ENCODE peak calls at places on chromosomes 2 and 18, in four cellular contexts. L, K, Q and M are unnamed samples.
A peak's percentile ranks its signal among the peaks of the same experiment; 100 is the strongest.

GRCh38 chr2:150410809-150411208 is 76.7 kb downstream of the RND3 start:
- DNase-seq in L (no peak), K (no peak), Q (no peak), M (peak; percentile 9)

GRCh38 chr2:149055751-149056150 is 17.3 kb downstream of the LYPD6B start:
- DNase-seq in L (no peak), K (no peak), Q (no peak), M (no peak)

GRCh38 chr2:209956276-209956675 is 46.2 kb upstream of the RPE start:
- DNase-seq in L (no peak), K (no peak), Q (no peak), M (no peak)

GRCh38 chr2:75602724-75603342 is 42.1 kb upstream of the EVA1A start:
- DNase-seq in L (no peak), K (no peak), Q (no peak), M (peak; percentile 83)

GRCh38 chr18:31877900-31878299 is 65.0 kb downstream of the TRAPPC8 start:
- DNase-seq in L (no peak), K (no peak), Q (no peak), M (no peak)

GRCh38 chr18:24695168-24695567 is 234.7 kb downstream of the HRH4 start:
- DNase-seq in L (no peak), K (peak; percentile 81), Q (no peak), M (no peak)

GRCh38 chr2:156464106-156464505 is 27.9 kb downstream of the GPD2 start:
- DNase-seq in L (no peak), K (no peak), Q (no peak), M (no peak)

GRCh38 chr2:179814050-179814449 is 47.4 kb downstream of the ZNF385B start:
- DNase-seq in L (no peak), K (no peak), Q (no peak), M (no peak)

GRCh38 chr2:176002684-176003225 is 688 bp upstream of the LNPK start:
- DNase-seq in L (no peak), K (peak; percentile 54), Q (peak; percentile 18), M (peak; percentile 17)

GRCh38 chr2:175008801-175009495 is 3.8 kb upstream of the CHN1 start:
- DNase-seq in L (no peak), K (no peak), Q (no peak), M (no peak)

GRCh38 chr18:25896178-25896780 is 194.1 kb downstream of the SS18 start:
- DNase-seq in L (no peak), K (peak; percentile 68), Q (peak; percentile 47), M (peak; percentile 27)

GRCh38 chr18:9697121-9697520 is 11.0 kb upstream of the RAB31 start:
- DNase-seq in L (peak; percentile 16), K (no peak), Q (no peak), M (no peak)

GRCh38 chr2:118994172-118994700 is 52.2 kb downstream of the MARCO start:
- DNase-seq in L (peak; percentile 21), K (no peak), Q (no peak), M (no peak)

GRCh38 chr2:159879061-159879604 is 81.1 kb upstream of the CD302 start:
- DNase-seq in L (no peak), K (no peak), Q (peak; percentile 45), M (peak; percentile 45)

GRCh38 chr2:88875749-88876148 is 184.3 kb downstream of the RPIA start:
- DNase-seq in L (no peak), K (no peak), Q (no peak), M (no peak)

GRCh38 chr2:9473985-9474360 is 378 bp upstream of the IAH1 start:
- DNase-seq in L (peak; percentile 47), K (no peak), Q (peak; percentile 62), M (no peak)

GRCh38 chr2:101725515-101726192 is 28.1 kb downstream of the MAP4K4 start:
- DNase-seq in L (no peak), K (no peak), Q (no peak), M (no peak)

GRCh38 chr2:227252831-227253230 is 72.2 kb upstream of the MFF start:
- DNase-seq in L (no peak), K (no peak), Q (no peak), M (no peak)

GRCh38 chr2:37982147-37982582 is 57.1 kb downstream of the RMDN2 start:
- DNase-seq in L (peak; percentile 81), K (peak; percentile 76), Q (peak; percentile 27), M (peak; percentile 32)

GRCh38 chr18:30908381-30908780 is 134.2 kb downstream of the DSC3 start:
- DNase-seq in L (no peak), K (no peak), Q (no peak), M (no peak)

GRCh38 chr2:170651603-170652002 is 63.5 kb upstream of the SP5 start:
- DNase-seq in L (no peak), K (no peak), Q (no peak), M (no peak)

GRCh38 chr2:165633431-165633830 is 160.6 kb downstream of the GALNT3 start:
- DNase-seq in L (no peak), K (no peak), Q (no peak), M (no peak)

GRCh38 chr2:7418343-7418742 is 501.1 kb downstream of the RNF144A start:
- DNase-seq in L (no peak), K (no peak), Q (no peak), M (no peak)

GRCh38 chr2:9288233-9288632 is 81.6 kb downstream of the ASAP2 start:
- DNase-seq in L (no peak), K (no peak), Q (no peak), M (peak; percentile 77)

GRCh38 chr2:189163889-189164288 is 15.7 kb downstream of the COL5A2 start:
- DNase-seq in L (no peak), K (no peak), Q (no peak), M (no peak)

GRCh38 chr2:238855891-238856580 is 8.2 kb downstream of the TWIST2 start:
- DNase-seq in L (no peak), K (no peak), Q (no peak), M (no peak)

GRCh38 chr2:201698588-201699226 is at the start of gene MPP4:
- DNase-seq in L (no peak), K (no peak), Q (no peak), M (peak; percentile 8)

GRCh38 chr18:12497296-12497695 is 89.6 kb downstream of the PRELID3A start:
- DNase-seq in L (no peak), K (no peak), Q (no peak), M (no peak)

GRCh38 chr2:181341855-181342594 is 115.2 kb upstream of the ITGA4 start:
- DNase-seq in L (no peak), K (no peak), Q (no peak), M (no peak)

GRCh38 chr2:177547772-177548171 is 155.2 kb downstream of the AGPS start:
- DNase-seq in L (no peak), K (no peak), Q (no peak), M (no peak)

GRCh38 chr2:133293544-133294270 is 274.6 kb downstream of the NCKAP5 start:
- DNase-seq in L (no peak), K (no peak), Q (no peak), M (no peak)

GRCh38 chr2:177430425-177430824 is 37.9 kb downstream of the AGPS start:
- DNase-seq in L (no peak), K (no peak), Q (no peak), M (no peak)

GRCh38 chr2:100592226-100592625 is 29.4 kb downstream of the PDCL3 start:
- DNase-seq in L (no peak), K (no peak), Q (no peak), M (no peak)

GRCh38 chr2:122491011-122491410 is 735.6 kb downstream of the TSN start:
- DNase-seq in L (no peak), K (no peak), Q (no peak), M (peak; percentile 14)

GRCh38 chr18:46411862-46412690 is 244.9 kb downstream of the LOXHD1 start:
- DNase-seq in L (no peak), K (peak; percentile 63), Q (no peak), M (no peak)

GRCh38 chr2:209463835-209464234 is 40.0 kb downstream of the MAP2 start:
- DNase-seq in L (no peak), K (no peak), Q (no peak), M (no peak)

GRCh38 chr2:149360106-149360505 is 29.7 kb downstream of the LYPD6 start:
- DNase-seq in L (no peak), K (no peak), Q (no peak), M (peak; percentile 26)

GRCh38 chr18:6561029-6561861 is 146.5 kb upstream of the L3MBTL4 start:
- DNase-seq in L (peak; percentile 43), K (peak; percentile 49), Q (no peak), M (peak; percentile 24)